ENCODE peak calls at places on chromosomes 7 and 10, in seven cellular contexts. J, O, Z, S, Y, B and D are unnamed samples.

GRCh38 chr7:82319674-82320118 is 123.9 kb downstream of the CACNA2D1 start:
- DNase-seq in B (peak), O (peak), Y (peak), S (no peak), Z (no peak), J (peak), D (no peak)

GRCh38 chr10:22344204-22344603 is 1.1 kb upstream of the SPAG6 start:
- DNase-seq in Y (no peak), J (no peak), S (no peak), B (no peak), Z (no peak), O (no peak), D (no peak)

GRCh38 chr7:98881561-98882315 is 3.4 kb downstream of the TRRAP start:
- DNase-seq in J (no peak), Z (no peak), B (peak), O (no peak), S (no peak), Y (no peak), D (no peak)

GRCh38 chr10:94240901-94241300 is 121.8 kb downstream of the NOC3L start:
- DNase-seq in O (no peak), Z (no peak), B (no peak), Y (no peak), J (no peak), S (no peak), D (no peak)

GRCh38 chr10:91185239-91185875 is 35.1 kb upstream of the PCGF5 start:
- DNase-seq in J (no peak), S (peak), Y (no peak), Z (no peak), O (no peak), B (no peak), D (peak)

GRCh38 chr7:146119016-146119415 is 2.4 kb downstream of the CNTNAP2 start:
- DNase-seq in J (no peak), Z (no peak), S (no peak), Y (no peak), O (no peak), B (no peak), D (no peak)

GRCh38 chr7:39184387-39184786 is 206.7 kb downstream of the POU6F2 start:
- DNase-seq in S (no peak), O (no peak), Z (no peak), J (no peak), B (no peak), Y (no peak), D (peak)

GRCh38 chr10:33352154-33352553 is 17.7 kb upstream of the NRP1 start:
- DNase-seq in B (no peak), Z (no peak), O (no peak), Y (no peak), J (no peak), S (no peak), D (no peak)

GRCh38 chr7:23247602-23248335 is 1.2 kb downstream of the GPNMB start:
- DNase-seq in B (peak), S (no peak), Y (peak), Z (no peak), O (no peak), J (peak), D (no peak)

GRCh38 chr7:51060536-51060935 is 256.1 kb downstream of the COBL start:
- DNase-seq in J (no peak), O (no peak), Z (no peak), B (no peak), Y (no peak), S (no peak), D (no peak)

GRCh38 chr7:77531038-77531437 is 6.1 kb upstream of the PTPN12 start:
- DNase-seq in S (no peak), Y (no peak), Z (no peak), O (no peak), B (no peak), J (no peak), D (no peak)

GRCh38 chr7:64101126-64101942 is 56.1 kb downstream of the ZNF727 start:
- DNase-seq in S (no peak), J (no peak), O (no peak), Z (no peak), Y (no peak), B (no peak), D (no peak)

GRCh38 chr7:102234131-102234530 is 52.5 kb upstream of the SH2B2 start:
- DNase-seq in Z (no peak), J (no peak), S (no peak), Y (no peak), B (no peak), O (no peak), D (no peak)

GRCh38 chr7:73718438-73718881 is 1.0 kb downstream of the STX1A start:
- DNase-seq in B (no peak), Y (no peak), S (no peak), O (no peak), Z (no peak), J (no peak), D (no peak)

GRCh38 chr7:73718905-73719805 is at the start of gene STX1A:
- DNase-seq in O (peak), B (no peak), Y (no peak), S (no peak), Z (no peak), J (no peak), D (peak)

GRCh38 chr7:73717025-73717807 is 2.3 kb downstream of the STX1A start:
- DNase-seq in O (no peak), Z (no peak), Y (no peak), B (no peak), S (no peak), J (no peak), D (no peak)

GRCh38 chr7:73716318-73716890 is 3.1 kb downstream of the STX1A start:
- DNase-seq in O (no peak), B (no peak), J (no peak), S (no peak), Z (no peak), Y (no peak), D (no peak)

DNA sequence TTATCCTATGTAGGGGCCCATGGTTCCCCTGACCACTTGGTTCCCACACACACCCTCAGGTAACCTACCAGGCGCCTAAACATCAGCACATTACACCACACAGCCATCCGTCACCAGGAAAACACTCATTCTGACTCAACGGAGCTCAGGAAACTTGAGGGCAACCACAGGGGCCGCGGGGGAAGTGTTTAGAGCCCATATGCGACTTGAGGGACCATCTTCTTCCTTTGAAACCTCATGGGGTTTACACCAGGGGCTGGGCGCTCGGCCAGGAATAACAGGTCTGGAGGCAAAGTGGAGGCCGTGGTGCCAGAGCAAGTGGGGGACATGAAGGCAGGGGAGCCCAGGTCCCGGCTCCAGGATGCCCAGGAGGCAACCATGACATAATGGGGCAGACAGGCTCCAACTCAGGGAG is 1.5 kb downstream of the STX1A start:
- DNase-seq in B (no peak), S (peak), J (no peak), Z (no peak), O (no peak), Y (no peak), D (peak)
- TF ChIP-seq POLR2A in B (no peak), S (no peak), J (no peak), Z (no peak), O (no peak), Y (no peak), D (peak)

GRCh38 chr7:73683056-73683915 is at the start of the genes BUD23 and DNAJC30:
- DNase-seq in S (peak), Z (peak), J (peak), B (peak), Y (peak), O (peak), D (peak)
- TF ChIP-seq POLR2A in S (peak), Z (peak), J (peak), B (no peak), Y (peak), O (peak), D (peak)

GRCh38 chr10:124708246-124708779 is 35.9 kb downstream of the FAM53B start:
- DNase-seq in J (no peak), Z (no peak), Y (no peak), B (no peak), O (no peak), S (no peak), D (no peak)

GRCh38 chr10:124711145-124711544 is 33.0 kb downstream of the FAM53B start:
- DNase-seq in J (no peak), S (no peak), B (no peak), Y (no peak), Z (no peak), O (no peak), D (no peak)

GRCh38 chr10:124708922-124709520 is 35.2 kb downstream of the FAM53B start:
- DNase-seq in Y (no peak), O (no peak), Z (no peak), J (no peak), S (no peak), B (no peak), D (no peak)

GRCh38 chr10:124710266-124710881 is 33.8 kb downstream of the FAM53B start:
- DNase-seq in Z (no peak), Y (no peak), O (no peak), J (no peak), S (no peak), B (no peak), D (no peak)

DNA sequence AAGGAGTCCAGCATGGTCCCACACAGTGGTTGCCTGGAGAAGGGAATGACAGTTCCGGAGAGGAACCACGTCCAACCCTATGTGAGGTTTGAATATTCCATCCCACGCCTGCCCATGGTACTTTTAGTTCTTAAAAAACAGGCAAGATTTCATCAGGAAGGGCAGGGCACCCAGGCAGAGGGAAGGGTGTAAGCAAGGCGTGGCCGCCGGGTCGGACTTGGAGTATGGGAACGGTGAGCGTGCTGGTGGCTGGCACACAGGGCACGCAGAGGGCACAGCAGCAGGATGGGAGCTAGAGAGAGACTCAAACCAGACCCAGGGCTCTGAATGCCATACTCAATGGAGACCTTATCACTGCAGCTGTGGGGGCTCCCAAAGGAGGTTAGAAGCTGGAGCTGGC is 34.3 kb downstream of the FAM53B start:
- DNase-seq in Y (peak), O (no peak), Z (no peak), J (no peak), S (no peak), B (peak), D (no peak)
- TF ChIP-seq POLR2A in Y (no peak), O (no peak), Z (no peak), J (no peak), S (no peak), B (no peak), D (no peak)

GRCh38 chr10:130110236-130111114 is at the start of gene C10orf143:
- DNase-seq in J (peak), O (peak), B (peak), Y (peak), Z (peak), S (peak), D (peak)

GRCh38 chr10:130109796-130110235 is 814 bp downstream of the C10orf143 start:
- DNase-seq in B (peak), O (peak), Z (peak), J (peak), Y (peak), S (peak), D (no peak)

GRCh38 chr10:130112821-130113220 is 2.2 kb upstream of the C10orf143 start:
- DNase-seq in Y (no peak), Z (no peak), O (no peak), B (no peak), J (no peak), S (no peak), D (no peak)

GRCh38 chr10:130111848-130112180 is 1.2 kb upstream of the C10orf143 start:
- DNase-seq in O (no peak), Z (no peak), J (no peak), S (no peak), B (no peak), Y (no peak), D (no peak)

GRCh38 chr10:130111115-130111847 is 651 bp upstream of the C10orf143 start:
- DNase-seq in Y (peak), Z (peak), J (peak), S (peak), B (peak), O (peak), D (peak)
- TF ChIP-seq POLR2A in Y (peak), Z (peak), J (no peak), S (no peak), B (no peak), O (peak), D (no peak)

GRCh38 chr10:69123747-69124557 is at the start of gene VPS26A:
- DNase-seq in J (peak), B (peak), Y (peak), Z (peak), O (peak), S (peak), D (peak)
- TF ChIP-seq POLR2A in J (peak), B (no peak), Y (peak), Z (peak), O (peak), S (peak), D (peak)

GRCh38 chr10:132590752-132591121 is 53.1 kb downstream of the INPP5A start:
- DNase-seq in B (no peak), Y (no peak), J (no peak), S (no peak), Z (no peak), O (no peak), D (no peak)

GRCh38 chr10:132593900-132594876 is 56.6 kb downstream of the INPP5A start:
- DNase-seq in O (no peak), S (no peak), Z (no peak), J (no peak), Y (no peak), B (no peak), D (no peak)

GRCh38 chr10:132595021-132595420 is 57.4 kb downstream of the INPP5A start:
- DNase-seq in B (no peak), O (no peak), Z (no peak), J (no peak), Y (no peak), S (no peak), D (no peak)

GRCh38 chr10:132591166-132591971 is 53.8 kb downstream of the INPP5A start:
- DNase-seq in J (no peak), O (peak), S (no peak), Z (no peak), B (no peak), Y (no peak), D (peak)

GRCh38 chr10:132592790-132593788 is 55.5 kb downstream of the INPP5A start:
- DNase-seq in Z (no peak), O (peak), B (no peak), Y (no peak), J (no peak), S (no peak), D (no peak)
- TF ChIP-seq POLR2A in Z (no peak), O (no peak), B (no peak), Y (no peak), J (no peak), S (no peak), D (no peak)

GRCh38 chr10:103350522-103351260 is at the start of gene PCGF6:
- DNase-seq in O (peak), Y (peak), S (peak), B (peak), J (peak), Z (no peak), D (peak)
- TF ChIP-seq POLR2A in O (peak), Y (peak), S (peak), B (no peak), J (no peak), Z (no peak), D (peak)

DNA sequence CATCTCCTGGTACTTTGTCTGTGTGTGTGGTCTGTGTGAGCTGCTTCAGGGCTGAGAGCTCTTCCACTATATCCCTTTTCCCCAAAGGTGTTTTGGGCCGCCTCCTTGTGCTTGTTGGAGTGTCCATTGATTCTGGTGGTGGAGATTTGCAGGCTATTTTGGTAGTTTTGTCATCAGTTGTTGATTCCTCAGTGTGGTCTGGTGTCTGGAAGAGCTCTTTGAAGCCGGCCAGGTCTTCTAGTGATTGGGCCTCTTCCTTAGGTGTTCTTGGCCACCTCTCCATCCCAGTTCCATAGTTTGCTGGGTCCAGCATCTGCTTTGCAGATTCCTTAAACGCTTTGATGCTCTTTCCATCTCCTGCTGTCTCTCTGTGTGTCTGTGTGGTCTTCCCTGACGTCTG is 20.8 kb downstream of the MKI67 start:
- DNase-seq in S (no peak), Z (no peak), B (no peak), Y (no peak), O (no peak), J (no peak), D (no peak)
- TF ChIP-seq POLR2A in S (no peak), Z (no peak), B (no peak), Y (no peak), O (no peak), J (no peak), D (no peak)